ENCODE peak calls at places on chromosomes 7 and 10, in six cellular contexts. A is K562, Y is SK-N-SH, B is GM12878, S is HepG2, N is H1. L is an unnamed sample. For H3K9me3, the result is how much of the 10 kb centered on the place peaks cover.

GRCh38 chr7:132443776-132444520 is 132.3 kb downstream of the PLXNA4 start:
- DNase-seq in A (peak), Y (no peak), B (no peak), S (no peak), N (peak), L (no peak)

GRCh38 chr7:149866817-149867447 is 6.8 kb upstream of the ATP6V0E2 start:
- DNase-seq in A (no peak), Y (no peak), B (no peak), S (no peak), N (no peak), L (no peak)

GRCh38 chr10:12835709-12836108 is 165.8 kb downstream of the CCDC3 start:
- DNase-seq in A (no peak), Y (no peak), B (no peak), S (no peak), N (no peak), L (no peak)

GRCh38 chr7:55641273-55641691 is 69.0 kb upstream of the VOPP1 start:
- DNase-seq in A (peak), Y (peak), B (peak), S (peak), N (no peak), L (peak)

GRCh38 chr10:75034131-75034512 is 77.3 kb upstream of the SAMD8 start:
- DNase-seq in A (no peak), Y (no peak), B (no peak), S (no peak), N (no peak), L (no peak)

GRCh38 chr7:156895024-156895780 is 2.2 kb upstream of the LMBR1 start:
- DNase-seq in A (no peak), Y (no peak), B (no peak), S (no peak), N (no peak), L (no peak)

GRCh38 chr7:1970895-1971294 is 261.9 kb downstream of the MAD1L1 start:
- DNase-seq in A (no peak), Y (no peak), B (no peak), S (no peak), N (no peak), L (no peak)

GRCh38 chr7:31814187-31814586 is 127.2 kb downstream of the PPP1R17 start:
- DNase-seq in A (peak), Y (no peak), B (no peak), S (peak), N (no peak), L (peak)

GRCh38 chr7:37928878-37929277 is 8.4 kb downstream of the EPDR1 start:
- DNase-seq in A (peak), Y (no peak), B (no peak), S (no peak), N (no peak), L (no peak)

GRCh38 chr10:49605939-49606509 is 4.1 kb upstream of the SLC18A3 start:
- DNase-seq in A (no peak), Y (no peak), B (no peak), S (no peak), N (no peak), L (no peak)

GRCh38 chr7:519974-520458 is 370 bp upstream of the PDGFA start:
- DNase-seq in A (peak), Y (peak), B (no peak), S (no peak), N (peak), L (peak)

GRCh38 chr10:11176746-11177145 is 159.1 kb downstream of the CELF2 start:
- DNase-seq in A (no peak), Y (no peak), B (no peak), S (no peak), N (no peak), L (no peak)

GRCh38 chr7:158975526-158976467 is 119.4 kb downstream of the DYNC2I1 start:
- DNase-seq in A (peak), Y (no peak), B (no peak), S (peak), N (no peak), L (no peak)

GRCh38 chr10:86653987-86654386 is 360 bp upstream of the OPN4 start:
- DNase-seq in A (no peak), Y (no peak), B (no peak), S (no peak), N (no peak), L (no peak)

GRCh38 chr7:14739496-14740185 is 162.9 kb downstream of the DGKB start:
- DNase-seq in A (no peak), Y (no peak), B (no peak), S (no peak), N (no peak), L (no peak)

GRCh38 chr7:14747701-14748100 is 154.8 kb downstream of the DGKB start:
- DNase-seq in A (no peak), Y (no peak), B (no peak), S (no peak), N (no peak), L (no peak)

GRCh38 chr7:14740606-14741005 is 161.9 kb downstream of the DGKB start:
- DNase-seq in A (no peak), Y (no peak), B (no peak), S (no peak), N (no peak), L (no peak)

GRCh38 chr7:14748461-14748860 is 154.1 kb downstream of the DGKB start:
- DNase-seq in A (no peak), Y (no peak), B (no peak), S (no peak), N (no peak), L (no peak)

DNA sequence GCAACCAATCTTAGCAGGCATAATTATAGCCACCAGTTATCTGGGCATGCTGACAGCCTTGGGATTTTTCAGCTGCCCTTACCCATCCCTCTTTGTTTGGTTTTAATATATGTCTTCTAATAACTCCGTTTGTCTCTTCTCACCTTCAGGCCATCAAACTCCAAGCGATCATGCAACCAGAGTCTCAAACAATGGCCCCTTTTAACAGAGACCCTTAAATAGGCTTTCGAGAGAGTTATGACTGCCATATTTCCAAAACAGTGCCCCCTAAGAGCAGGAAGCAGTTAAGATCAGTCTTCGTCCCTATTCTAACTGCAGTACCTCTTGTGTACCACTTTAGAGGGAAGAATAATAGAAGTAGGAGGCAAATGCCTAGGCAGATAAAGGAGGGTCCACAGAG is 157.5 kb downstream of the DGKB start:
- DNase-seq in A (no peak), Y (no peak), B (no peak), S (no peak), N (no peak), L (no peak)
- H3K9me3 ChIP-seq in A (under half), Y (under half), B (under half), S (half or more), N (under half), L (under half)

GRCh38 chr7:70952311-70952710 is 179.6 kb upstream of the GALNT17 start:
- DNase-seq in A (no peak), Y (no peak), B (no peak), S (no peak), N (peak), L (no peak)
- TF ChIP-seq EP300 in A (no peak), Y (no peak), B (no peak), S (no peak), N (no peak), L (no peak)

DNA sequence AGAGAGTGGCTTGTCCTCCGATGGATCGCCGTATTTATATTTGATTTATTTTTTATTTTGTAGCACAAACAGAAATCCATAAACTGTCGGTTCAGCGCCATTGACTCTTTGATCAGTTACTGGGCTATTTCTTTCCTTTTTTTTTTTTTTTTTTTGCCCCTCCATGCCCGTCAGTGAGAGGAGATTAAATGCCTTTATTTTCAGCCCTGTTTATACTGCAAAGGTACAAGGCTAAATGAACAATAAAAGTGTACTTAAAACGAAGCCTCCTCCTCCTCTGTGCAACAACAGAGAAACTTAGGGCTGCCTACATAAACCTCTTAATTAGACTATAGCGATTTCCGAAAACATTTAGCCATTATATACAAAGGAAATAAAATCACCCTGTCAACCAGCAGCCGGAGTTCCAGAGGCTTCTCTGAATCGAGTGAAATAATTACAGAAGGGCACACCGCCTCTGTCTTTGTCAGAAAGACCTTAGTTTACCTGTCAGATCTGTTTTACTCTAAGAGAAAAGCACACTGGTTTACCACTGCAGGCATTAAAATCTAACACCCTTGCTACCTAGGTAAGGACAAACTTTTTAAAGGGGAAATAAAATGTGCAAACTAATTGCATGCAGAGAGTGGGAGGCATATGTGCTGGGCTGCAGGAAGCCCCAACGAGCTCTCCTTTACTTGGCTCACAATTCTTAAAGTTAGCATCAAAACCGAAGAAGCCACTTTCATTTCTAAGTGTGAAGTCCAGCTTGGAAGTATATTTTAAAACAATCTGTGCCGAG is 3.4 kb downstream of the EBF3 start:
- DNase-seq in A (no peak), Y (no peak), B (no peak), S (no peak), N (no peak), L (no peak)
- TF ChIP-seq MAX in A (no peak), Y (no peak), B (no peak), S (no peak), N (no peak), L (no peak)

GRCh38 chr7:63029207-63029522 is 969.5 kb upstream of the ZNF722 start:
- DNase-seq in A (no peak), Y (no peak), B (no peak), S (no peak), N (no peak), L (no peak)

GRCh38 chr7:63027075-63027474 is 971.6 kb upstream of the ZNF722 start:
- DNase-seq in A (no peak), Y (no peak), B (no peak), S (no peak), N (no peak), L (no peak)

GRCh38 chr7:63025815-63026214 is 972.8 kb upstream of the ZNF722 start:
- DNase-seq in A (no peak), Y (no peak), B (no peak), S (no peak), N (no peak), L (no peak)

GRCh38 chr7:63030061-63030460 is 968.6 kb upstream of the ZNF722 start:
- DNase-seq in A (no peak), Y (no peak), B (no peak), S (no peak), N (no peak), L (no peak)

GRCh38 chr7:63028376-63029206 is 970.1 kb upstream of the ZNF722 start:
- DNase-seq in A (no peak), Y (no peak), B (no peak), S (no peak), N (no peak), L (no peak)
- H3K9me3 ChIP-seq in A (under half), Y (under half), B (under half), S (half or more), N (under half), L (under half)

GRCh38 chr10:91589015-91589655 is 43.7 kb downstream of the PPP1R3C start:
- DNase-seq in A (no peak), Y (no peak), B (no peak), S (no peak), N (no peak), L (no peak)
- TF ChIP-seq EP300 in A (no peak), Y (no peak), B (no peak), S (no peak), N (no peak), L (no peak)

L was measured in A549.